ENCODE peak calls at places on chromosome X, in ten cellular contexts. A, R, J, L, W, I, T, Z, Y and O are unnamed samples.

GRCh38 chrX:115535421-115535820 is 25.6 kb upstream of the PLS3 start:
- DNase-seq in I (no peak), R (no peak), Y (no peak), T (no peak), A (no peak), J (no peak), L (no peak), W (no peak), Z (no peak), O (no peak)

GRCh38 chrX:100408643-100409315 is 1.3 kb downstream of the PCDH19 start:
- DNase-seq in J (peak), I (no peak), L (peak), Z (peak), R (no peak), A (peak), T (no peak), W (no peak), Y (no peak), O (no peak)

GRCh38 chrX:69072486-69073006 is 92.7 kb downstream of the PJA1 start:
- DNase-seq in L (no peak), R (no peak), T (no peak), W (no peak), Y (no peak), I (no peak), Z (no peak), A (no peak), J (no peak), O (no peak)

GRCh38 chrX:117985241-117985640 is 131.4 kb downstream of the KLHL13 start:
- DNase-seq in A (no peak), L (no peak), I (no peak), Y (no peak), R (no peak), W (peak), Z (no peak), T (no peak), J (no peak), O (no peak)

GRCh38 chrX:16666541-16666940 is 16.6 kb downstream of the S100G start:
- DNase-seq in T (no peak), I (no peak), W (no peak), Z (peak), Y (no peak), R (no peak), L (no peak), J (no peak), A (no peak), O (no peak)

GRCh38 chrX:72569786-72570185 is 2.9 kb downstream of the HDAC8 start:
- DNase-seq in I (no peak), Y (no peak), J (no peak), R (no peak), L (no peak), A (no peak), W (no peak), T (no peak), Z (peak), O (no peak)

GRCh38 chrX:19566359-19567141 is 51.2 kb upstream of the MAP3K15 start:
- DNase-seq in L (no peak), R (no peak), J (no peak), T (no peak), I (no peak), W (peak), Y (no peak), Z (no peak), A (no peak), O (no peak)

GRCh38 chrX:54944816-54945215 is 24.2 kb downstream of the TRO start:
- DNase-seq in A (no peak), R (no peak), Y (no peak), Z (no peak), J (no peak), I (no peak), L (no peak), W (no peak), T (no peak), O (no peak)

GRCh38 chrX:30887721-30888120 is 1.3 kb downstream of the TAB3 start:
- DNase-seq in T (no peak), R (no peak), W (peak), L (no peak), I (no peak), Z (no peak), A (no peak), J (no peak), Y (no peak), O (no peak)

GRCh38 chrX:37060999-37061398 is 52.8 kb downstream of the FAM47C start:
- DNase-seq in A (no peak), J (no peak), I (no peak), Y (peak), T (peak), L (no peak), Z (peak), W (no peak), R (no peak), O (no peak)

GRCh38 chrX:84187501-84188319 is at the start of gene RPS6KA6:
- DNase-seq in A (peak), T (no peak), Y (no peak), W (no peak), L (peak), Z (peak), R (no peak), J (peak), I (no peak), O (no peak)

GRCh38 chrX:53280703-53281320 is 572 bp downstream of the IQSEC2 start:
- DNase-seq in J (peak), Y (no peak), T (no peak), Z (no peak), W (no peak), L (no peak), I (no peak), R (no peak), A (no peak), O (no peak)

GRCh38 chrX:132474522-132474921 is 14.3 kb downstream of the MBNL3 start:
- DNase-seq in Z (no peak), Y (no peak), I (no peak), J (no peak), W (no peak), R (no peak), L (no peak), A (no peak), T (no peak), O (no peak)

GRCh38 chrX:15349046-15349445 is 13.7 kb upstream of the PIGA start:
- DNase-seq in A (no peak), R (no peak), T (no peak), J (no peak), Y (no peak), I (no peak), W (peak), Z (peak), L (no peak), O (no peak)

GRCh38 chrX:12372111-12372510 is 233.8 kb downstream of the FRMPD4 start:
- DNase-seq in Y (no peak), T (peak), R (no peak), I (no peak), L (no peak), J (no peak), W (no peak), A (no peak), Z (peak), O (no peak)

GRCh38 chrX:3066555-3066954 is 25.3 kb downstream of the ARSF start:
- DNase-seq in Y (no peak), W (no peak), I (no peak), L (no peak), A (no peak), T (no peak), R (no peak), Z (peak), J (no peak), O (peak)